ENCODE peak calls at places on chromosome 15, in nine cellular contexts. C, Y, V, A, F, T, U, M and J are unnamed samples. For H4K20me1, the result is how much of the 10 kb centered on the place peaks cover.

GRCh38 chr15:66025972-66026371 is 156.7 kb downstream of the RAB11A start:
- DNase-seq in C (no peak), Y (no peak), V (no peak), A (no peak), F (peak), T (no peak), U (no peak), M (peak), J (no peak)

GRCh38 chr15:56045068-56045748 is 51.8 kb upstream of the NEDD4 start:
- DNase-seq in C (no peak), Y (no peak), V (peak), A (no peak), F (no peak), T (no peak), U (no peak), M (peak), J (no peak)

GRCh38 chr15:82047493-82048446 is 2.0 kb upstream of the MEX3B start:
- DNase-seq in C (peak), Y (peak), V (peak), A (no peak), F (peak), T (no peak), U (peak), M (no peak), J (peak)

GRCh38 chr15:79169531-79170123 is 79.0 kb upstream of the RASGRF1 start:
- DNase-seq in C (no peak), Y (no peak), V (peak), A (no peak), F (no peak), T (no peak), U (no peak), M (no peak), J (no peak)

GRCh38 chr15:71049706-71050422 is 65.4 kb upstream of the THSD4 start:
- DNase-seq in C (peak), Y (peak), V (peak), A (no peak), F (peak), T (no peak), U (peak), M (peak), J (no peak)

GRCh38 chr15:41564286-41564959 is 5.4 kb downstream of the TYRO3 start:
- DNase-seq in C (no peak), Y (peak), V (no peak), A (peak), F (peak), T (no peak), U (peak), M (no peak), J (no peak)

GRCh38 chr15:72784233-72784876 is 797 bp upstream of the ADPGK start:
- DNase-seq in C (peak), Y (peak), V (peak), A (peak), F (peak), T (peak), U (peak), M (peak), J (peak)

GRCh38 chr15:24858737-24859601 is 95.8 kb upstream of the SNRPN start:
- DNase-seq in C (peak), Y (peak), V (peak), A (no peak), F (peak), T (no peak), U (peak), M (peak), J (no peak)

GRCh38 chr15:44215594-44215993 is 20.5 kb upstream of the FRMD5 start:
- DNase-seq in C (peak), Y (no peak), V (peak), A (no peak), F (no peak), T (peak), U (peak), M (peak), J (peak)

GRCh38 chr15:65303687-65304392 is 637 bp upstream of the RNU5B-1 start:
- DNase-seq in C (peak), Y (peak), V (peak), A (peak), F (peak), T (peak), U (peak), M (peak), J (peak)

GRCh38 chr15:74432968-74433591 is 678 bp downstream of the SEMA7A start:
- DNase-seq in C (no peak), Y (peak), V (peak), A (no peak), F (no peak), T (no peak), U (no peak), M (no peak), J (peak)
- H3K27ac ChIP-seq in C (peak), Y (no peak), V (peak), A (no peak), F (no peak), T (peak), U (peak), M (peak), J (peak)

GRCh38 chr15:64111679-64112050 is 15.9 kb downstream of the SNX1 start:
- DNase-seq in C (no peak), Y (no peak), V (no peak), A (no peak), F (no peak), T (no peak), U (no peak), M (no peak), J (peak)

GRCh38 chr15:64107337-64107736 is 11.6 kb downstream of the SNX1 start:
- DNase-seq in C (no peak), Y (no peak), V (no peak), A (no peak), F (no peak), T (no peak), U (no peak), M (no peak), J (no peak)

GRCh38 chr15:64112904-64113303 is 17.1 kb downstream of the SNX1 start:
- DNase-seq in C (no peak), Y (no peak), V (peak), A (no peak), F (no peak), T (no peak), U (peak), M (no peak), J (no peak)

GRCh38 chr15:64112077-64112772 is 16.4 kb downstream of the SNX1 start:
- DNase-seq in C (no peak), Y (no peak), V (peak), A (no peak), F (no peak), T (no peak), U (peak), M (no peak), J (peak)

GRCh38 chr15:64110945-64111678 is 15.3 kb downstream of the SNX1 start:
- DNase-seq in C (no peak), Y (no peak), V (no peak), A (peak), F (no peak), T (no peak), U (no peak), M (no peak), J (no peak)
- H4K20me1 ChIP-seq in C (half or more), Y (under half), V (under half), A (under half), F (under half), T (under half), U (under half), M (under half), J (under half)

GRCh38 chr15:78070049-78070698 is 7.3 kb downstream of the TBC1D2B start:
- DNase-seq in C (no peak), Y (no peak), V (no peak), A (peak), F (no peak), T (no peak), U (no peak), M (peak), J (no peak)

GRCh38 chr15:78069630-78070029 is 7.9 kb downstream of the TBC1D2B start:
- DNase-seq in C (no peak), Y (no peak), V (no peak), A (peak), F (no peak), T (no peak), U (no peak), M (no peak), J (no peak)

GRCh38 chr15:78071378-78071777 is 6.1 kb downstream of the TBC1D2B start:
- DNase-seq in C (no peak), Y (no peak), V (no peak), A (no peak), F (no peak), T (no peak), U (no peak), M (no peak), J (no peak)

GRCh38 chr15:78073026-78073425 is 4.5 kb downstream of the TBC1D2B start:
- DNase-seq in C (no peak), Y (no peak), V (no peak), A (no peak), F (no peak), T (no peak), U (no peak), M (no peak), J (no peak)

GRCh38 chr15:78072080-78072892 is 5.2 kb downstream of the TBC1D2B start:
- DNase-seq in C (no peak), Y (no peak), V (peak), A (no peak), F (no peak), T (no peak), U (peak), M (no peak), J (peak)
- H3K27ac ChIP-seq in C (peak), Y (no peak), V (peak), A (no peak), F (peak), T (no peak), U (peak), M (no peak), J (peak)

DNA sequence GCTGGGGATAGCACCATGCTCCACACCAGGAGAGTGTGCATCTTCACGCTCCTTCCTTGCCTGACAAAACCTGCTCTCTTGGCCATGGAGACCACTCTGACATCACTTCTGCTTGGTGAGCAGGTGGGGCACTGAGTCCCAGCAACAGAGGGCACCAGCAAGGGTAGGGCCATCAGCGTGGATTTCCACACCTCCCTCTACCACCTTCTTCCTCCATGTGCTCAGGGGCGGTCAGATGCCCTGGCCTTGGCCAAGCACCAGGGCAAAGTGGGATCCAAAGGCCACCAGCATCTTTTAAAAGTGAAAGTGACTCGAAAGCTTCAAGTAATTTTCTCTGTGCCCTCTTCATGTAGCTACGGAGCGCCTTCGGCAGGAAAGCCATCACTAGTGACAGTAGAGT is 58.1 kb downstream of the CHSY1 start:
- DNase-seq in C (no peak), Y (no peak), V (peak), A (no peak), F (no peak), T (no peak), U (no peak), M (no peak), J (no peak)
- H4K20me1 ChIP-seq in C (under half), Y (half or more), V (under half), A (under half), F (under half), T (under half), U (under half), M (under half), J (under half)